ENCODE peak calls at places on chromosomes 4 and X, in five cellular contexts. K is cardiac muscle cell, E is BE2C, R is K562, J is iPS DF 6.9. M is an unnamed sample. For H3K36me3, H3K4me1 and H3K27me3, the result is how much of the 10 kb centered on the place peaks cover.

GRCh38 chr4:183659919-183660318 is 826 bp downstream of the TRAPPC11 start:
- DNase-seq in J (no peak), K (no peak), E (no peak), R (peak), M (no peak)

GRCh38 chrX:12080265-12080664 is 58.0 kb upstream of the FRMPD4 start:
- DNase-seq in K (peak), R (peak), E (no peak), J (peak), M (no peak)

GRCh38 chr4:151992301-151992700 is 231.5 kb upstream of the GATB start:
- DNase-seq in K (no peak), E (no peak), R (no peak), J (no peak), M (no peak)

GRCh38 chrX:1492421-1493012 is 39.8 kb upstream of the ASMTL start:
- DNase-seq in J (no peak), E (no peak), K (no peak), R (no peak), M (no peak)

GRCh38 chrX:53494427-53494826 is 60.3 kb upstream of the HSD17B10 start:
- DNase-seq in R (peak), K (peak), E (peak), J (no peak), M (no peak)

GRCh38 chrX:72330131-72330530 is 24.4 kb upstream of the CITED1 start:
- DNase-seq in K (no peak), J (no peak), E (no peak), R (no peak), M (no peak)

GRCh38 chr4:155342142-155342541 is 34.6 kb downstream of the MAP9 start:
- DNase-seq in E (no peak), R (no peak), J (no peak), K (peak), M (no peak)

GRCh38 chr4:173411106-173411703 is 12.3 kb upstream of the SCRG1 start:
- DNase-seq in E (no peak), K (peak), J (no peak), R (no peak), M (no peak)

GRCh38 chrX:151225843-151226242 is 49.5 kb downstream of the GPR50 start:
- DNase-seq in R (no peak), J (no peak), K (no peak), E (no peak), M (no peak)

GRCh38 chrX:70096052-70096451 is 33.8 kb downstream of the OTUD6A start:
- DNase-seq in R (peak), K (peak), E (no peak), J (no peak), M (peak)

GRCh38 chrX:9745417-9746115 is 20.1 kb downstream of the GPR143 start:
- DNase-seq in E (no peak), K (peak), R (peak), J (no peak), M (no peak)

GRCh38 chr4:127604949-127605709 is 27.6 kb upstream of the INTU start:
- DNase-seq in J (peak), K (peak), R (peak), E (no peak), M (no peak)

GRCh38 chrX:40406330-40406859 is 174.4 kb upstream of the ATP6AP2 start:
- DNase-seq in K (no peak), J (no peak), R (no peak), E (no peak), M (no peak)

GRCh38 chrX:120271218-120271617 is 20.6 kb downstream of the ZBTB33 start:
- DNase-seq in J (no peak), K (no peak), R (no peak), E (no peak), M (no peak)

GRCh38 chrX:49171752-49172279 is at the start of gene PLP2:
- DNase-seq in K (peak), J (no peak), R (peak), E (peak), M (no peak)

GRCh38 chrX:119853449-119853848 is 686 bp upstream of the UPF3B start:
- DNase-seq in J (no peak), K (peak), R (peak), E (no peak), M (no peak)

GRCh38 chr4:83223781-83224180 is 60.8 kb downstream of the COQ2 start:
- DNase-seq in K (peak), J (no peak), E (no peak), R (no peak), M (no peak)

GRCh38 chr4:184453402-184454160 is 20.8 kb downstream of the IRF2 start:
- DNase-seq in R (peak), E (no peak), K (peak), J (no peak), M (no peak)

GRCh38 chrX:12304261-12304660 is 166.0 kb downstream of the FRMPD4 start:
- DNase-seq in E (no peak), J (no peak), R (no peak), K (peak), M (no peak)

GRCh38 chrX:69028006-69028760 is 137.1 kb downstream of the PJA1 start:
- DNase-seq in J (no peak), R (no peak), K (no peak), E (no peak), M (no peak)

GRCh38 chr4:151967074-151967473 is 206.3 kb upstream of the GATB start:
- DNase-seq in J (no peak), K (no peak), R (no peak), E (no peak), M (no peak)

GRCh38 chrX:68121835-68122234 is 311.5 kb downstream of the OPHN1 start:
- DNase-seq in R (no peak), E (no peak), J (no peak), K (no peak), M (no peak)

GRCh38 chr4:72582853-72583252 is 13.8 kb upstream of the ADAMTS3 start:
- DNase-seq in K (no peak), R (no peak), E (no peak), J (no peak), M (no peak)

GRCh38 chr4:122481766-122482405 is 25.4 kb upstream of the IL2 start:
- DNase-seq in E (no peak), R (no peak), K (no peak), J (no peak), M (no peak)

GRCh38 chr4:13590766-13591165 is 36.8 kb downstream of the BOD1L1 start:
- DNase-seq in R (no peak), J (no peak), E (no peak), K (no peak), M (no peak)
- H3K36me3 ChIP-seq in R (under half), J (under half), E (under half), K (half or more), M (under half)

DNA sequence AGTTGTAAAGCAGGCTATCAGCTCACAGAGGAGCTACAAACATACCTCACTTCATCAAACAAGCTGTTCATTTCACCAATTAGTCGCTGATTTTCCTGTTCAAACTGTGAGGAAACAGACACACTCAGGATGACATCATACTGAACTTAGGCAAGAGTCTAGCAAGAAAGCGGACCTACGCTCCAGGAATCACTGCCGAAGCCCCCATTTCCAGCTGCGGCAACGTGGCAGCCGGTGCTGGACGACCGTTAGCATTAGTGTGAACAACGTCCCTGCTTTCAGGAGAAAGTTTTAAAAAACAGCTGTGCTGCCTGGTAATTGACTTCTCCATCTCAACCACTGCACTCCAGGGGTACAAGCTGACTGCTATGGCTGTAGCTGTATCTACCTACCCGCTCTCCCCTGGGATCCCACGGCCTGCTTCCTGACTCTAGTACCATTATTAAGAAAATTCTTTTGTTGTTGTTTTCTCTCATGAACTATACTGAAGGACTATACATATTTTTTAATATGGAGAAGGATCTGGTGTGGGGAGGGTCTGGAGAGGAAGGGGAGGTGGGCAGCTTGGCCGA is 38.3 kb downstream of the NSG1 start:
- DNase-seq in E (no peak), J (no peak), R (no peak), K (peak), M (no peak)
- H3K4me1 ChIP-seq in E (under half), J (under half), R (under half), K (under half), M (under half)

DNA sequence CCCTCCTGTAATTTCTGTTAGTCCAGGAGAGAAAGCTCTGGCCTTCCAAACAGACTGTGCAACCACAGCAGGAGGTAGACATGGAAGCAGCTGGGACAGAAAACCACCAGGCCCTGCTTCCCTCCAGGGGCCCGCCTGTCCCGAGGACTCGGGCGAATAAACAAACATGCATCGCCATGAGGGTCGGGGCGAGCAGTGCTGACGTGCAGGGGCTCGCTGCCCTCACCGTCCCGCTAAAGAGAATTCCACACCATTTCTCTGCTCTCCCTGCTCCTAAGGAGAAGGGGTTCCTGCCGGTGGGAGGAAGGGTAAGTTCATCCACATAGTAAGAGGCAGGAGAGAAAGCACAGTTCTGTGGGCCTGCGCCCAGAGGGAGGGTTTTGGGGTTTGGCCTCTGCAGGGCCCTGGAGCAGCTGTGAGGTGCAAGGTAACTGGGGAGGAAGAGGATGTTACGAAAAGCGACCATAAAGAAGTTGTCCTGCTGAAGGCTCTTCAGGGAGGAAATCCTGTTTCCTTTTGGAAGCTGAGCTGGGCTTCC is 54.9 kb downstream of the WFS1 start:
- DNase-seq in E (no peak), J (no peak), R (no peak), K (no peak), M (no peak)
- H3K27me3 ChIP-seq in E (under half), J (under half), R (under half), K (under half), M (under half)

GRCh38 chr4:7395635-7396034 is 39.1 kb downstream of the PSAPL1 start:
- DNase-seq in E (no peak), K (no peak), J (no peak), R (no peak), M (no peak)

GRCh38 chr4:7394681-7395451 is 39.9 kb downstream of the PSAPL1 start:
- DNase-seq in J (no peak), K (no peak), R (no peak), E (no peak), M (peak)

GRCh38 chr4:7392438-7393374 is 42.0 kb downstream of the PSAPL1 start:
- DNase-seq in K (peak), R (peak), J (no peak), E (no peak), M (no peak)

GRCh38 chr4:7393491-7394183 is 41.1 kb downstream of the PSAPL1 start:
- DNase-seq in K (no peak), E (no peak), J (no peak), R (no peak), M (no peak)

GRCh38 chr4:7394184-7394575 is 40.5 kb downstream of the PSAPL1 start:
- DNase-seq in E (no peak), J (no peak), R (no peak), K (no peak), M (no peak)
- H3K36me3 ChIP-seq in E (under half), J (under half), R (under half), K (under half), M (under half)

GRCh38 chr4:118759481-118759880 is 74.3 kb downstream of the METTL14 start:
- DNase-seq in R (no peak), E (peak), J (no peak), K (no peak), M (no peak)
- H3K4me1 ChIP-seq in R (under half), E (half or more), J (under half), K (under half), M (under half)

DNA sequence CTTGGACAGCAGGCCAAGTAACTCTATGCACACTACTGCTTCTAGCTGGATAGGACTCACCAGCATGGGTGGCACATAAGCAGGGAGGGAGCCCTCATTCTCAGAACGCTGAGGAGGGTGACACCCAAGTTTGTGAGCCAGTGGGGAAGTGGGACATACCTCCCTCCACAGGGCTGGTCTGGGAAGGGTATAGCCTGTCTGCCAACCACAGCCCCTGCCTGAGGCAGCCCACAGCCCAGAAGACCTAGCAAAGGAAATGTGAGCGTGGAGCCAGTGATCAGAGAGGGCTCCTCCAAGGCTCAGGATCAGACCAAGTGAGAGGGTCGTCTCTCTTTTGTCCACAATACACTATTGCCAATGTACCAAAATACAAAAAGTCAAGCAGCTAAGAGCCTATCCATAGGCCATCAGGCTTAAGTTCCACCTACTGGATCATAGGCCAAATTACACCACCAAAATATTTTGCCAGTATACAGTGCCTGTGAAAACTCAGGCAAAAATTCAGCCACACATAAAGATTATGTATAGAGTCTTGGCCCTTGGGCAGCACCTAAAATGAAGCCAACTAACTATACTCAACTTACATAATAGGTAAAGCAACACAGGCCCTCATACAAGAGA is 1203.1 kb downstream of the PCDH18 start:
- DNase-seq in K (no peak), E (no peak), J (no peak), R (no peak), M (no peak)
- H3K27me3 ChIP-seq in K (under half), E (under half), J (under half), R (under half), M (under half)

GRCh38 chr4:75963558-75963957 is 22.7 kb upstream of the NAAA start:
- DNase-seq in R (no peak), K (no peak), J (no peak), E (no peak), M (no peak)

GRCh38 chr4:75973770-75974169 is 17.0 kb downstream of the SDAD1 start:
- DNase-seq in E (no peak), R (no peak), J (no peak), K (no peak), M (no peak)

GRCh38 chr4:75968084-75968483 is 22.7 kb downstream of the SDAD1 start:
- DNase-seq in K (no peak), J (no peak), R (no peak), E (no peak), M (no peak)
- H3K36me3 ChIP-seq in K (half or more), J (under half), R (half or more), E (half or more), M (under half)